ENCODE peak calls at places on chromosomes 5 and 9, in ten cellular contexts. W, O, V, U, G, Z, D, H, A and X are unnamed samples.
A peak's percentile ranks its signal among the peaks of the same experiment; 100 is the strongest.

GRCh38 chr9:25117791-25118190 is 560.5 kb downstream of the TUSC1 start:
- DNase-seq in W (peak; percentile 23), O (no peak), V (no peak), U (no peak), G (no peak), Z (no peak), D (no peak), H (no peak), A (no peak), X (no peak)

GRCh38 chr5:181167814-181168488 is 20.6 kb downstream of the OR2V2 start:
- DNase-seq in W (no peak), O (no peak), V (no peak), U (no peak), G (no peak), Z (no peak), D (no peak), H (no peak), A (no peak), X (no peak)

GRCh38 chr5:16992006-16992405 is 55.9 kb upstream of the MYO10 start:
- DNase-seq in W (no peak), O (peak; percentile 85), V (no peak), U (no peak), G (no peak), Z (no peak), D (peak; percentile 29), H (no peak), A (peak; percentile 80), X (peak; percentile 62)

GRCh38 chr9:105063665-105064247 is 135.8 kb upstream of the ABCA1 start:
- DNase-seq in W (no peak), O (peak; percentile 92), V (peak; percentile 80), U (no peak), G (no peak), Z (peak; percentile 25), D (peak; percentile 98), H (no peak), A (peak; percentile 91), X (peak; percentile 93)

GRCh38 chr9:15469406-15469805 is 41.4 kb downstream of the PSIP1 start:
- DNase-seq in W (no peak), O (no peak), V (no peak), U (no peak), G (no peak), Z (no peak), D (no peak), H (no peak), A (no peak), X (no peak)

GRCh38 chr9:136750526-136750925 is 2.2 kb upstream of the LCN6 start:
- DNase-seq in W (no peak), O (no peak), V (no peak), U (no peak), G (no peak), Z (no peak), D (peak; percentile 37), H (no peak), A (no peak), X (no peak)

GRCh38 chr9:113511047-113511521 is 47.6 kb downstream of the RGS3 start:
- DNase-seq in W (no peak), O (no peak), V (no peak), U (no peak), G (no peak), Z (peak; percentile 78), D (no peak), H (no peak), A (no peak), X (no peak)

GRCh38 chr5:55541056-55541635 is 6.4 kb upstream of the PLPP1 start:
- DNase-seq in W (no peak), O (no peak), V (no peak), U (no peak), G (no peak), Z (no peak), D (no peak), H (no peak), A (no peak), X (no peak)

GRCh38 chr5:17069995-17070405 is 133.9 kb upstream of the MYO10 start:
- DNase-seq in W (no peak), O (no peak), V (no peak), U (no peak), G (peak; percentile 10), Z (peak; percentile 88), D (no peak), H (no peak), A (peak; percentile 26), X (no peak)

GRCh38 chr9:16986441-16987387 is 116.2 kb upstream of the BNC2 start:
- DNase-seq in W (no peak), O (peak; percentile 83), V (peak; percentile 51), U (no peak), G (no peak), Z (no peak), D (peak; percentile 12), H (no peak), A (peak; percentile 78), X (peak; percentile 90)

GRCh38 chr5:2066373-2066772 is 183.6 kb upstream of the IRX4 start:
- DNase-seq in W (no peak), O (no peak), V (no peak), U (no peak), G (no peak), Z (no peak), D (no peak), H (no peak), A (no peak), X (no peak)

GRCh38 chr5:74673011-74673790 is 11.8 kb upstream of the HEXB start:
- DNase-seq in W (no peak), O (peak; percentile 58), V (peak; percentile 66), U (no peak), G (peak; percentile 24), Z (no peak), D (peak; percentile 54), H (no peak), A (peak; percentile 73), X (peak; percentile 63)

GRCh38 chr9:93579711-93580516 is 3.5 kb downstream of the PHF2 start:
- DNase-seq in W (no peak), O (no peak), V (no peak), U (no peak), G (no peak), Z (no peak), D (no peak), H (no peak), A (no peak), X (no peak)

GRCh38 chr5:98510111-98510510 is 263.4 kb upstream of the RGMB start:
- DNase-seq in W (no peak), O (no peak), V (peak; percentile 35), U (no peak), G (no peak), Z (peak; percentile 63), D (peak; percentile 15), H (no peak), A (no peak), X (peak; percentile 39)

GRCh38 chr5:35672995-35673394 is 55.3 kb downstream of the SPEF2 start:
- DNase-seq in W (no peak), O (peak; percentile 12), V (no peak), U (no peak), G (no peak), Z (no peak), D (no peak), H (no peak), A (no peak), X (no peak)

GRCh38 chr9:134894136-134894860 is 13.7 kb downstream of the FCN2 start:
- DNase-seq in W (no peak), O (no peak), V (no peak), U (no peak), G (no peak), Z (no peak), D (no peak), H (no peak), A (no peak), X (no peak)

GRCh38 chr9:123660691-123661090 is 269.2 kb downstream of the DENND1A start:
- DNase-seq in W (no peak), O (no peak), V (no peak), U (no peak), G (no peak), Z (no peak), D (no peak), H (no peak), A (no peak), X (no peak)

GRCh38 chr9:71754151-71754550 is 14.2 kb downstream of the CEMIP2 start:
- DNase-seq in W (no peak), O (no peak), V (no peak), U (no peak), G (no peak), Z (no peak), D (no peak), H (no peak), A (no peak), X (no peak)

GRCh38 chr5:126338516-126339153 is 84.6 kb upstream of the GRAMD2B start:
- DNase-seq in W (no peak), O (no peak), V (no peak), U (no peak), G (no peak), Z (no peak), D (no peak), H (no peak), A (no peak), X (no peak)

GRCh38 chr5:123450641-123451421 is 27.6 kb upstream of the CEP120 start:
- DNase-seq in W (no peak), O (peak; percentile 3), V (peak; percentile 68), U (no peak), G (no peak), Z (peak; percentile 44), D (peak; percentile 49), H (no peak), A (no peak), X (no peak)

GRCh38 chr9:104750185-104750762 is 2.8 kb downstream of the NIPSNAP3A start:
- DNase-seq in W (no peak), O (no peak), V (no peak), U (no peak), G (no peak), Z (no peak), D (no peak), H (no peak), A (no peak), X (no peak)

GRCh38 chr5:113693205-113693553 is 179.7 kb downstream of the YTHDC2 start:
- DNase-seq in W (peak; percentile 69), O (no peak), V (no peak), U (no peak), G (no peak), Z (no peak), D (no peak), H (no peak), A (no peak), X (no peak)
- H3K4me3 ChIP-seq in W (peak overlapping the region; percentile 13), O (no peak overlapping the region), V (no peak overlapping the region), U (no peak overlapping the region), G (no peak overlapping the region), Z (no peak overlapping the region), D (no peak overlapping the region), H (no peak overlapping the region), A (no peak overlapping the region), X (no peak overlapping the region)

GRCh38 chr5:24167791-24168190 is 477.0 kb downstream of the CDH10 start:
- DNase-seq in W (no peak), O (no peak), V (no peak), U (no peak), G (no peak), Z (no peak), D (peak; percentile 9), H (no peak), A (peak; percentile 13), X (no peak)
- H3K4me3 ChIP-seq in W (no peak overlapping the region), O (no peak overlapping the region), V (no peak overlapping the region), U (no peak overlapping the region), G (no peak overlapping the region), Z (no peak overlapping the region), D (no peak overlapping the region), H (no peak overlapping the region), A (no peak overlapping the region), X (no peak overlapping the region)

GRCh38 chr5:150558088-150558621 is 50.2 kb downstream of the NDST1 start:
- DNase-seq in W (no peak), O (no peak), V (no peak), U (no peak), G (no peak), Z (no peak), D (no peak), H (no peak), A (no peak), X (no peak)
- H3K4me3 ChIP-seq in W (no peak overlapping the region), O (no peak overlapping the region), V (no peak overlapping the region), U (no peak overlapping the region), G (no peak overlapping the region), Z (no peak overlapping the region), D (no peak overlapping the region), H (no peak overlapping the region), A (no peak overlapping the region), X (no peak overlapping the region)

GRCh38 chr9:19233344-19233743 is 2.9 kb downstream of the DENND4C start:
- DNase-seq in W (no peak), O (no peak), V (no peak), U (no peak), G (no peak), Z (no peak), D (no peak), H (no peak), A (no peak), X (no peak)
- H3K4me3 ChIP-seq in W (no peak overlapping the region), O (no peak overlapping the region), V (peak overlapping the region; percentile 75), U (no peak overlapping the region), G (no peak overlapping the region), Z (no peak overlapping the region), D (no peak overlapping the region), H (no peak overlapping the region), A (no peak overlapping the region), X (no peak overlapping the region)